ENCODE peak calls at places on chromosomes 5 and 9, in eight cellular contexts. L is endothelial cell of umbilical vein, K is sigmoid colon, M is transverse colon, A is upper lobe of left lung, V is breast epithelium, O is stomach, D is SK-N-SH. Q is an unnamed sample.

GRCh38 chr9:72427801-72428200 is 62.8 kb upstream of the ZFAND5 start:
- DNase-seq in D (no peak), O (no peak), V (no peak), A (no peak), L (no peak), M (no peak), K (no peak), Q (no peak)

GRCh38 chr5:80399553-80400239 is 8.2 kb upstream of the ZFYVE16 start:
- DNase-seq in O (no peak), M (no peak), L (no peak), A (no peak), D (peak; percentile 16), V (no peak), K (no peak), Q (no peak)

GRCh38 chr5:2523180-2523579 is 228.3 kb downstream of the IRX2 start:
- DNase-seq in D (no peak), V (no peak), M (no peak), O (no peak), L (no peak), A (no peak), K (no peak), Q (no peak)

GRCh38 chr5:146624179-146624578 is 108.2 kb upstream of the GPR151 start:
- DNase-seq in A (no peak), L (no peak), M (no peak), D (no peak), K (no peak), V (no peak), O (no peak), Q (no peak)

GRCh38 chr5:7927466-7928375 is 58.8 kb downstream of the MTRR start:
- DNase-seq in V (no peak), L (peak; percentile 36), K (no peak), D (peak; percentile 68), A (peak; percentile 36), O (peak; percentile 64), M (peak; percentile 74), Q (peak; percentile 40)

GRCh38 chr9:136665704-136666363 is 3.1 kb downstream of the EGFL7 start:
- DNase-seq in A (peak; percentile 90), O (no peak), L (no peak), M (no peak), D (peak; percentile 95), K (no peak), V (no peak), Q (no peak)

GRCh38 chr9:29078063-29078660 is 1504.9 kb upstream of the C9orf72 start:
- DNase-seq in K (no peak), L (no peak), M (no peak), A (no peak), V (no peak), O (no peak), D (no peak), Q (no peak)

GRCh38 chr9:129886226-129887174 is 51.2 kb downstream of the USP20 start:
- DNase-seq in L (peak; percentile 55), M (peak; percentile 52), K (no peak), O (no peak), D (no peak), V (no peak), A (no peak), Q (no peak)

GRCh38 chr9:108534741-108535140 is 321.0 kb downstream of the ACTL7B start:
- DNase-seq in V (no peak), K (no peak), L (no peak), D (no peak), O (no peak), M (no peak), A (no peak), Q (no peak)

GRCh38 chr5:141845371-141845821 is 32.8 kb downstream of the PCDH1 start:
- DNase-seq in K (no peak), D (peak; percentile 52), O (no peak), V (no peak), A (no peak), M (no peak), L (no peak), Q (no peak)

GRCh38 chr5:33985447-33985846 is 954 bp upstream of the SLC45A2 start:
- DNase-seq in D (no peak), M (no peak), L (no peak), A (no peak), K (no peak), O (no peak), V (no peak), Q (no peak)

GRCh38 chr9:136694865-136695247 is 7.6 kb upstream of the AGPAT2 start:
- DNase-seq in D (no peak), A (peak; percentile 59), V (no peak), K (no peak), L (no peak), M (no peak), O (no peak), Q (no peak)

GRCh38 chr9:114270120-114270975 is 52.5 kb upstream of the ORM1 start:
- DNase-seq in V (no peak), D (no peak), L (no peak), M (no peak), O (no peak), K (no peak), A (no peak), Q (no peak)

GRCh38 chr5:23684103-23684502 is 176.7 kb downstream of the PRDM9 start:
- DNase-seq in K (no peak), O (no peak), D (no peak), V (no peak), M (no peak), L (no peak), A (no peak), Q (no peak)

GRCh38 chr5:79536193-79536906 is 22.4 kb upstream of the HOMER1 start:
- DNase-seq in K (no peak), A (no peak), V (no peak), O (no peak), L (no peak), M (no peak), D (no peak), Q (no peak)

DNA sequence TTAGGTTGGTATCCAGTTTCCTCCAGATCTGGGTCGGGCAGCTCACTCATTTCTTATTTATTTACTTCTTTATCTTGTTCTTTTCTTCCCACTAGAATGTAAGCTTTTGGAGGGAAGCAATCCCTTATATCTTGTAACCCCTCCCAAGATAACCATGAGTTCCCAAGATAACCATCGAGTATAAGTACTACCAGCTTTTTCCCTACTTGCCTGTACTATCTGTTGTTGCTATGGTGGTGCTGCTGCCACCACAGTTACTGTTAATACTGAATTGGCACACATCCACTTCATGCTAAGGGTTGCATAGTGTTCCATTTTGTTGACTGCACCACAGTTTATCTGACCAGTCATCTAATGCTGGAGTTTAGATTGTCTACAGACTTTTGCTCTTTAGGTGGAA is 19.9 kb downstream of the NUP214 start:
- DNase-seq in V (no peak), D (no peak), K (no peak), A (no peak), O (no peak), L (no peak), M (no peak), Q (no peak)
- H3K4me1 ChIP-seq in V (no peaks in the 10 kb centered on the region), D (no peaks in the 10 kb centered on the region), K (no peaks in the 10 kb centered on the region), A (no peaks in the 10 kb centered on the region), O (no peaks in the 10 kb centered on the region), L (no peaks in the 10 kb centered on the region), M (no peaks in the 10 kb centered on the region), Q (no peaks in the 10 kb centered on the region)

GRCh38 chr9:124286292-124286931 is 28.7 kb downstream of the NEK6 start:
- DNase-seq in D (no peak), M (peak; percentile 81), L (peak; percentile 85), A (no peak), V (no peak), K (no peak), O (peak; percentile 58), Q (no peak)
- H3K4me3 ChIP-seq in D (no peak overlapping the region), M (no peak overlapping the region), L (no peak overlapping the region), A (no peak overlapping the region), V (no peak overlapping the region), K (peak overlapping the region; percentile 6), O (no peak overlapping the region), Q (no peak overlapping the region)

GRCh38 chr9:37511006-37511714 is 25.4 kb downstream of the POLR1E start:
- DNase-seq in O (no peak), L (no peak), A (no peak), V (no peak), M (no peak), K (no peak), D (peak; percentile 52), Q (no peak)
- TF ChIP-seq POLR2AphosphoS5 in O (no peak), L (no peak), A (no peak), V (no peak), M (no peak), K (no peak), D (no peak), Q (no peak)

DNA sequence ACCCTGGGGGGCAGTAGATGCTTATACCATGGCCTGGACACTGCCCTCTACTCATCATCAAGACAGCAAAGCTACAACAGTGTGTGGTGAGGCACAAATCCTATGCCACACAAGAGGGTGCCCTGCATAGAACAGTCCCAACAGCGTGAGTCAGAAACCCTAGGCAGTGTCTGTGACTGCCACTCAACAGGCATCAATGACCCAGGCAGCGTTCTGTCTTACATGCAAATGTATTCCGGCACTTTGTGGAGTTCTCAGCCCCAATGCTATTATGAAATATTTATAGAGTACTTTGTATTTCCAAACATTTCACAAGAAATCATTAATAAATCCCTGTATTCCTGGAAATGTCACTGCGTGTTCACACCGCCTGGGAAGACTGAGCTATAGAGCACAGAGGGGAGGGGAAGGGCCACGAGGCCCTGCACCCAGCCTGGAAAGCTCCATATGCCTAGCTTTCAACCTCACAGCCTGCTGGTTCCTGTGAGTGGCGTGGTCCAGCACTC is 77.7 kb downstream of the NIPSNAP3B start:
- DNase-seq in V (no peak), D (no peak), O (no peak), M (no peak), A (no peak), L (no peak), K (no peak), Q (no peak)
- H3K4me1 ChIP-seq in V (no peaks in the 10 kb centered on the region), D (peaks cover 26% of the 10 kb centered on the region), O (peaks cover 3% of the 10 kb centered on the region), M (no peaks in the 10 kb centered on the region), A (peaks cover 11% of the 10 kb centered on the region), L (peaks cover 2% of the 10 kb centered on the region), K (peaks cover 11% of the 10 kb centered on the region), Q (no peaks in the 10 kb centered on the region)

DNA sequence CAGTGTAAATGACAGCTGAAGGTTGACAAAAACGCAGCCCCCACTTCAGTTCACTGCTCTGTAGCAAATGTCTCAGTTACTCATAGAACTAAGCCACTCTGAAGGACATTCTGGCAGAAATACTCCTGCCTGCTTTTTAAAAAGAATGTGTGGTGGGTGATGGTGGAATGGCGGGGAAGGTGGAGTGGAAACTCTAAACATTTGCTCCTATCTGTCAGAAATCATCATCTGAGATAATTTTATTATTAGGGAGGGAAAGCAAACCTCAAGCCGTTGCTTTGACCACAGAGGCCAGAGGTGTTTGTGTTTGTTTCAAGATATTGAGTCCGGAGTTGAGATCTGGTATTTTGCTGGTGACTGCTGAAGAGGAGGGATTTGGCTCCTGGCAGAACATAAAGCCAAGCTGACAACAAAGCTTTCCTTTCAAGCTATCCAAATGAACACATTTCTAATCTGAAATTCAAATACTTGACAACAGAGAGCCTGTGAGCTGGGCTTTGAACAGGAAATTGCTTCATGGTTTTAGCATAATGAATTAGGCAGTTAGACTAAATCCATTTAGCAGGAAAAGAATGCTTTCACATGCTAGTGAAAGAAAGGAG is 362.7 kb downstream of the CSNK1G3 start:
- DNase-seq in D (no peak), A (no peak), V (no peak), O (no peak), K (no peak), M (no peak), L (peak; percentile 39), Q (no peak)
- H3K4me3 ChIP-seq in D (no peak overlapping the region), A (no peak overlapping the region), V (no peak overlapping the region), O (no peak overlapping the region), K (no peak overlapping the region), M (no peak overlapping the region), L (no peak overlapping the region), Q (no peak overlapping the region)

GRCh38 chr9:112486221-112487007 is at the start of gene KIAA1958:
- DNase-seq in O (peak; percentile 91), L (peak; percentile 58), V (peak; percentile 47), D (peak; percentile 96), K (peak; percentile 89), A (peak; percentile 95), M (peak; percentile 89), Q (peak; percentile 82)
- TF ChIP-seq POLR2AphosphoS5 in O (peak; percentile 88), L (peak; percentile 72), V (no peak), D (peak; percentile 89), K (peak; percentile 60), A (peak; percentile 77), M (peak; percentile 83), Q (peak; percentile 58)